ENCODE peak calls at places on chromosomes 13 and 19, in seven cellular contexts. J is activated CD8-positive, alpha-beta memory T cell treated with anti-CD3 and anti-CD28 coated beads, Interleukin-2, amount 50 U/mL, for 4 hours; M is astrocyte of the cerebellum; A is A549; P is activated T-cell treated with anti-CD3 and anti-CD28 coated beads, Interleukin-2, amount 50 U/mL, for 72 hours; E is activated gamma-delta T cell treated with anti-CD3 and anti-CD28 coated beads, Interleukin-2, amount 50 U/mL, for 16 hours; W is pulmonary artery endothelial cell. H is an unnamed sample.

GRCh38 chr13:72864142-72865035 is 82.5 kb downstream of the PIBF1 start:
- DNase-seq in E (no peak), J (no peak), A (no peak), M (peak), W (no peak), P (peak), H (no peak)

GRCh38 chr19:58554494-58555368 is at the start of gene CHMP2A:
- DNase-seq in P (peak), W (peak), J (peak), A (peak), M (peak), E (peak), H (peak)

GRCh38 chr19:408441-409005 is 424 bp downstream of the C2CD4C start:
- DNase-seq in A (no peak), J (peak), M (no peak), P (no peak), E (no peak), W (no peak), H (no peak)

GRCh38 chr19:49939721-49940481 is 10.6 kb upstream of the NUP62 start:
- DNase-seq in P (no peak), J (no peak), E (no peak), W (no peak), M (no peak), A (no peak), H (no peak)

GRCh38 chr13:51614350-51614786 is 30.1 kb downstream of the WDFY2 start:
- DNase-seq in A (no peak), P (peak), M (no peak), J (peak), E (peak), W (no peak), H (peak)

GRCh38 chr19:48415395-48415794 is 21.9 kb downstream of the GRIN2D start:
- DNase-seq in M (no peak), E (peak), P (peak), J (peak), A (no peak), W (peak), H (peak)

GRCh38 chr13:34749046-34749445 is 193.0 kb upstream of the NBEA start:
- DNase-seq in M (no peak), W (no peak), J (no peak), P (no peak), A (no peak), E (no peak), H (no peak)

GRCh38 chr13:108425056-108425455 is 155.5 kb downstream of the TNFSF13B start:
- DNase-seq in W (no peak), E (no peak), P (no peak), A (no peak), M (no peak), J (no peak), H (no peak)

GRCh38 chr19:45244133-45244532 is 1.1 kb downstream of the EXOC3L2 start:
- DNase-seq in W (no peak), J (no peak), P (no peak), E (no peak), A (no peak), M (no peak), H (no peak)

GRCh38 chr13:84959818-84960217 is 839.4 kb downstream of the SLITRK6 start:
- DNase-seq in J (no peak), E (no peak), A (no peak), W (no peak), M (no peak), P (no peak), H (no peak)

GRCh38 chr19:40282920-40283319 is 2.2 kb downstream of the AKT2 start:
- DNase-seq in A (no peak), J (no peak), M (no peak), W (no peak), E (no peak), P (no peak), H (no peak)

GRCh38 chr13:73898276-73898675 is 235.9 kb downstream of the KLF12 start:
- DNase-seq in A (no peak), M (no peak), J (no peak), W (no peak), E (no peak), P (no peak), H (no peak)

GRCh38 chr13:28467034-28467433 is 27.9 kb downstream of the FLT1 start:
- DNase-seq in W (peak), E (no peak), J (no peak), A (no peak), M (no peak), P (no peak), H (peak)

GRCh38 chr13:92677571-92677970 is 549.0 kb upstream of the GPC6 start:
- DNase-seq in A (no peak), P (no peak), E (no peak), J (no peak), M (no peak), W (no peak), H (no peak)

GRCh38 chr13:95608640-95609280 is 35.7 kb downstream of the DZIP1 start:
- DNase-seq in P (no peak), M (no peak), J (no peak), A (no peak), W (no peak), E (no peak), H (no peak)

GRCh38 chr13:64164435-64164834 is 2748.8 kb upstream of the PCDH20 start:
- DNase-seq in M (no peak), E (no peak), P (no peak), A (no peak), W (no peak), J (no peak), H (no peak)

H was measured in dermis microvascular lymphatic vessel endothelial cell.